ENCODE peak calls at places on chromosomes 5 and 9, in four cellular contexts. One of them, this sample, is unnamed.
A peak's percentile ranks its signal among the peaks of the same experiment; 100 is the strongest.

GRCh38 chr9:117021881-117022280 is 334.8 kb downstream of the TRIM32 start:
- DNase-seq in ascending aorta: no peak
- DNase-seq in IMR-90: no peak
- DNase-seq in CD4-positive, CD25-positive, alpha-beta regulatory T cell: no peak
- DNase-seq in this sample: no peak

GRCh38 chr5:159773062-159773924 is 143.0 kb upstream of the ADRA1B start:
- DNase-seq in ascending aorta: peak; percentile 95
- DNase-seq in IMR-90: peak; percentile 90
- DNase-seq in CD4-positive, CD25-positive, alpha-beta regulatory T cell: no peak
- DNase-seq in this sample: peak; percentile 84

GRCh38 chr9:529721-530120 is 311.8 kb upstream of the DMRT1 start:
- DNase-seq in ascending aorta: no peak
- DNase-seq in IMR-90: no peak
- DNase-seq in CD4-positive, CD25-positive, alpha-beta regulatory T cell: no peak
- DNase-seq in this sample: no peak

GRCh38 chr5:136028782-136029742 is at the start of gene TGFBI:
- DNase-seq in ascending aorta: peak; percentile 79
- DNase-seq in IMR-90: peak; percentile 67
- DNase-seq in CD4-positive, CD25-positive, alpha-beta regulatory T cell: no peak
- DNase-seq in this sample: no peak

GRCh38 chr9:98218562-98219363 is 26.3 kb upstream of the CORO2A start:
- DNase-seq in ascending aorta: no peak
- DNase-seq in IMR-90: peak; percentile 27
- DNase-seq in CD4-positive, CD25-positive, alpha-beta regulatory T cell: no peak
- DNase-seq in this sample: peak; percentile 48

GRCh38 chr5:79806741-79807140 is 117.1 kb downstream of the CMYA5 start:
- DNase-seq in ascending aorta: no peak
- DNase-seq in IMR-90: no peak
- DNase-seq in CD4-positive, CD25-positive, alpha-beta regulatory T cell: no peak
- DNase-seq in this sample: no peak

GRCh38 chr5:91141642-91142041 is 241.5 kb downstream of the ARRDC3 start:
- DNase-seq in ascending aorta: no peak
- DNase-seq in IMR-90: no peak
- DNase-seq in CD4-positive, CD25-positive, alpha-beta regulatory T cell: no peak
- DNase-seq in this sample: no peak

GRCh38 chr5:40572947-40573346 is 106.8 kb upstream of the PTGER4 start:
- DNase-seq in ascending aorta: no peak
- DNase-seq in IMR-90: peak; percentile 88
- DNase-seq in CD4-positive, CD25-positive, alpha-beta regulatory T cell: no peak
- DNase-seq in this sample: peak; percentile 18

GRCh38 chr5:157193699-157194424 is 13.2 kb downstream of the ITK start:
- DNase-seq in ascending aorta: no peak
- DNase-seq in IMR-90: no peak
- DNase-seq in CD4-positive, CD25-positive, alpha-beta regulatory T cell: peak; percentile 78
- DNase-seq in this sample: no peak

GRCh38 chr5:111691914-111692313 is 65.1 kb downstream of the NREP start:
- DNase-seq in ascending aorta: no peak
- DNase-seq in IMR-90: no peak
- DNase-seq in CD4-positive, CD25-positive, alpha-beta regulatory T cell: no peak
- DNase-seq in this sample: no peak

GRCh38 chr5:5341531-5342292 is 80.8 kb upstream of the ICE1 start:
- DNase-seq in ascending aorta: no peak
- DNase-seq in IMR-90: no peak
- DNase-seq in CD4-positive, CD25-positive, alpha-beta regulatory T cell: no peak
- DNase-seq in this sample: peak; percentile 58

GRCh38 chr5:38809388-38810359 is 36.1 kb upstream of the OSMR start:
- DNase-seq in ascending aorta: peak; percentile 86
- DNase-seq in IMR-90: peak; percentile 92
- DNase-seq in CD4-positive, CD25-positive, alpha-beta regulatory T cell: peak; percentile 9
- DNase-seq in this sample: peak; percentile 76

GRCh38 chr5:147534172-147534951 is 24.5 kb upstream of the DPYSL3 start:
- DNase-seq in ascending aorta: no peak
- DNase-seq in IMR-90: peak; percentile 77
- DNase-seq in CD4-positive, CD25-positive, alpha-beta regulatory T cell: no peak
- DNase-seq in this sample: peak; percentile 79

GRCh38 chr5:109053995-109054417 is 306.3 kb downstream of the FER start:
- DNase-seq in ascending aorta: no peak
- DNase-seq in IMR-90: peak; percentile 92
- DNase-seq in CD4-positive, CD25-positive, alpha-beta regulatory T cell: no peak
- DNase-seq in this sample: peak; percentile 76

GRCh38 chr5:8839361-8840055 is 706.4 kb downstream of the SEMA5A start:
- DNase-seq in ascending aorta: no peak
- DNase-seq in IMR-90: no peak
- DNase-seq in CD4-positive, CD25-positive, alpha-beta regulatory T cell: no peak
- DNase-seq in this sample: peak; percentile 37

GRCh38 chr9:106644661-106645060 is 218.3 kb upstream of the ZNF462 start:
- DNase-seq in ascending aorta: no peak
- DNase-seq in IMR-90: no peak
- DNase-seq in CD4-positive, CD25-positive, alpha-beta regulatory T cell: no peak
- DNase-seq in this sample: no peak

GRCh38 chr5:135034186-135034962 is at the start of gene PITX1:
- DNase-seq in ascending aorta: no peak
- DNase-seq in IMR-90: peak; percentile 69
- DNase-seq in CD4-positive, CD25-positive, alpha-beta regulatory T cell: no peak
- DNase-seq in this sample: no peak

GRCh38 chr5:133669472-133669871 is 57.1 kb upstream of the FSTL4 start:
- DNase-seq in ascending aorta: no peak
- DNase-seq in IMR-90: no peak
- DNase-seq in CD4-positive, CD25-positive, alpha-beta regulatory T cell: no peak
- DNase-seq in this sample: no peak

GRCh38 chr9:95785209-95785608 is 90.3 kb upstream of the ERCC6L2 start:
- DNase-seq in ascending aorta: no peak
- DNase-seq in IMR-90: peak; percentile 52
- DNase-seq in CD4-positive, CD25-positive, alpha-beta regulatory T cell: no peak
- DNase-seq in this sample: no peak

DNA sequence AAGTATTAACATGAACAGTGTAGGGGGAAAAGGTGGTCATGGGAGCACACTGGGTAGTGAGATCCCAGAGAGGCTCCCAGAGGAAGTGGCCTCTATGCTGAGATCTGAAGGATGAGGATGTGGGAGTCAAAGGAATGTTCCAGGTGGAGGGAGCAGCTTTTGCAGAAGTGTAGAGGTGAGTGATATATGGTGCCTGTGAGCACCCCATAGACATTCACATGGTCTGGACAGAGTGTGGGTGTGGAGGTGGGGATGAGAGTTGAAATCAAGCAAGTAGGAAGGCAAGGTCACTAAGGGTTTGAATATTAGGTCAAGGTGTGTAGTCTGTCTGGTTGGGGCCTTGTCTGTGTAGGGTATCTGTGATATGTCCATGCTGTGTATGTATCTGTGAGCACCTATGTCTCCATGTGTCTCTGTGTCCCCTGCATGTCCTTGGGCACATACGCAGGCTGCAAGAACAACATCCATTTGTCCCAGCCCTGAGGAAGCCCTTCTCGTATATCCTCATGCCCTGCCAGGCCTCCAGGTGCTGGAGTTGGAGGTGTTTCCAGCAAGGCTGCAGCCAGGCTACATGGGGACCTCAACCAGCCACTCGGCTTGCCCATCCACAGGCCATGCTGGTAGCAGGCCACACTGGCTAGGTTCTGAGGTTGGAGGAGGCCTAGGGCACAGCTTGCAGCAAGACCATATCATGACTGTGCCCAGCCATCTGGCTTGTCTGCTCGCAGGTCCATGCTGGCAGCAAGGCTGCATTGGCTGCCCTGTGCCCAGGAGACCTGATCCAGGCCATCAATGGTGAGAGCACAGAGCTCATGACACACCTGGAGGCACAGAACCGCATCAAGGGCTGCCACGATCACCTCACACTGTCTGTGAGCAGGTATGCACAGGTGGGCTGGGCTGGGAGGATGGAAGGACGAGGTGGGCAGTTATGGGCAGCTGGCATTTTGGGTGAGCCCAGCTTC is 4.7 kb downstream of the PDLIM4 start:
- DNase-seq in ascending aorta: peak; percentile 66
- DNase-seq in IMR-90: no peak
- DNase-seq in CD4-positive, CD25-positive, alpha-beta regulatory T cell: no peak
- DNase-seq in this sample: no peak
- H3K4me1 ChIP-seq in ascending aorta: peaks cover 61% of the 10 kb centered on the region
- H3K4me1 ChIP-seq in IMR-90: peaks cover 60% of the 10 kb centered on the region
- H3K4me1 ChIP-seq in CD4-positive, CD25-positive, alpha-beta regulatory T cell: no peaks in the 10 kb centered on the region
- H3K4me1 ChIP-seq in this sample: peaks cover 90% of the 10 kb centered on the region

GRCh38 chr5:139649082-139649991 is 1.2 kb downstream of the CXXC5 start:
- DNase-seq in ascending aorta: no peak
- DNase-seq in IMR-90: no peak
- DNase-seq in CD4-positive, CD25-positive, alpha-beta regulatory T cell: no peak
- DNase-seq in this sample: no peak

GRCh38 chr5:139646912-139647391 is 1.2 kb upstream of the CXXC5 start:
- DNase-seq in ascending aorta: peak; percentile 72
- DNase-seq in IMR-90: no peak
- DNase-seq in CD4-positive, CD25-positive, alpha-beta regulatory T cell: no peak
- DNase-seq in this sample: no peak

GRCh38 chr5:139646111-139646510 is 2.0 kb upstream of the CXXC5 start:
- DNase-seq in ascending aorta: peak; percentile 61
- DNase-seq in IMR-90: no peak
- DNase-seq in CD4-positive, CD25-positive, alpha-beta regulatory T cell: no peak
- DNase-seq in this sample: no peak

GRCh38 chr5:139648205-139649081 is at the start of gene CXXC5:
- DNase-seq in ascending aorta: peak; percentile 88
- DNase-seq in IMR-90: peak; percentile 83
- DNase-seq in CD4-positive, CD25-positive, alpha-beta regulatory T cell: peak; percentile 42
- DNase-seq in this sample: peak; percentile 83

GRCh38 chr5:139647406-139648204 is 544 bp upstream of the CXXC5 start:
- DNase-seq in ascending aorta: peak; percentile 59
- DNase-seq in IMR-90: no peak
- DNase-seq in CD4-positive, CD25-positive, alpha-beta regulatory T cell: no peak
- DNase-seq in this sample: no peak
- H3K4me1 ChIP-seq in ascending aorta: peaks cover 21% of the 10 kb centered on the region
- H3K4me1 ChIP-seq in IMR-90: peaks cover 11% of the 10 kb centered on the region
- H3K4me1 ChIP-seq in CD4-positive, CD25-positive, alpha-beta regulatory T cell: peaks cover 45% of the 10 kb centered on the region
- H3K4me1 ChIP-seq in this sample: peaks cover 26% of the 10 kb centered on the region

GRCh38 chr9:70506159-70506558 is 91.7 kb upstream of the KLF9 start:
- DNase-seq in ascending aorta: no peak
- DNase-seq in IMR-90: no peak
- DNase-seq in CD4-positive, CD25-positive, alpha-beta regulatory T cell: no peak
- DNase-seq in this sample: no peak
- H3K4me1 ChIP-seq in ascending aorta: peaks cover 44% of the 10 kb centered on the region
- H3K4me1 ChIP-seq in IMR-90: peaks cover 2% of the 10 kb centered on the region
- H3K4me1 ChIP-seq in CD4-positive, CD25-positive, alpha-beta regulatory T cell: no peaks in the 10 kb centered on the region
- H3K4me1 ChIP-seq in this sample: no peaks in the 10 kb centered on the region

DNA sequence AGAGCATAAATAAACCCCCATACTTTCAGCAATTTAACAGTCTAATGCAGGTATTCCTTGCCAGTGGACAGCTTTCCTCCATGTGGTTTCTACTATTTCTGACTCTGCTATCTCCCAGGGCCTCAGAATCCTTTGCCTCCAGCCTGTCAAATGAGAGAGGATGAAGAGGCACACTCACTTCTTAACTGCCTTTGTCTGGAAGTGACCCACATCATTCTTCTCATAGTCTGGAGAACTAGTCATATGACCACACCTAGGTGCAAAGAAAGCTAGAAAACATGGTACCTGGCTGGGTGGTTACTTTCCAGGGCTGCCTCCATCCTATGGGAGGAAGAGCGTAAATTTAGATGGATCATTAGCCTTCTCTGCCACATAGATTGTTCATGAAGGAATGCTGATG is 22.5 kb downstream of the PALM2AKAP2 start:
- DNase-seq in ascending aorta: no peak
- DNase-seq in IMR-90: no peak
- DNase-seq in CD4-positive, CD25-positive, alpha-beta regulatory T cell: no peak
- DNase-seq in this sample: no peak
- H3K4me1 ChIP-seq in ascending aorta: peaks cover 68% of the 10 kb centered on the region
- H3K4me1 ChIP-seq in IMR-90: peaks cover 20% of the 10 kb centered on the region
- H3K4me1 ChIP-seq in CD4-positive, CD25-positive, alpha-beta regulatory T cell: no peaks in the 10 kb centered on the region
- H3K4me1 ChIP-seq in this sample: peaks cover 29% of the 10 kb centered on the region

DNA sequence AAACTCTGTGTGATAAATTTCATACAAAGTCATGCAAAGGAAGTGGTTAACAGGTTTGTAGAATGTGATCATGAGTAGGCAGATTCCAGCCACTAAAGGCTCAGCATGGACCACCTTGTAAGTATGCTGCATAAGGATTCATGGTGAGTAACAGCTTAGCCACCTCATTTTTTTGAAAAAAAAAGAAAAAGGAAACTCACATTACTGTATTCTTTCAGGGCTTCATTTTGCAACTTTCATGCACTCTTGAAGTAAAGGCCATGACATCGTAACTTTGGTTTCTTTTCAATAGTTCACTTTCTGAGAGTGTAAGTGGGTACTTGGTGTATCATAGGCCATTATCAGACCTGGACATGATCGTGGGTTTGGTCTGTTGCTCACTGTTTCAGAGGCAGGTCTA is 175.1 kb downstream of the PCSK1 start:
- DNase-seq in ascending aorta: no peak
- DNase-seq in IMR-90: peak; percentile 91
- DNase-seq in CD4-positive, CD25-positive, alpha-beta regulatory T cell: no peak
- DNase-seq in this sample: peak; percentile 92
- H3K4me1 ChIP-seq in ascending aorta: peaks cover 27% of the 10 kb centered on the region
- H3K4me1 ChIP-seq in IMR-90: peaks cover 23% of the 10 kb centered on the region
- H3K4me1 ChIP-seq in CD4-positive, CD25-positive, alpha-beta regulatory T cell: no peaks in the 10 kb centered on the region
- H3K4me1 ChIP-seq in this sample: peaks cover 44% of the 10 kb centered on the region

GRCh38 chr5:172797800-172798199 is 26.8 kb upstream of the DUSP1 start:
- DNase-seq in ascending aorta: peak; percentile 65
- DNase-seq in IMR-90: no peak
- DNase-seq in CD4-positive, CD25-positive, alpha-beta regulatory T cell: no peak
- DNase-seq in this sample: no peak

GRCh38 chr5:172800088-172800551 is 29.1 kb upstream of the DUSP1 start:
- DNase-seq in ascending aorta: peak; percentile 86
- DNase-seq in IMR-90: peak; percentile 98
- DNase-seq in CD4-positive, CD25-positive, alpha-beta regulatory T cell: no peak
- DNase-seq in this sample: peak; percentile 90

GRCh38 chr5:172796306-172796705 is 25.3 kb upstream of the DUSP1 start:
- DNase-seq in ascending aorta: peak; percentile 62
- DNase-seq in IMR-90: no peak
- DNase-seq in CD4-positive, CD25-positive, alpha-beta regulatory T cell: no peak
- DNase-seq in this sample: no peak

GRCh38 chr5:172799416-172799815 is 28.4 kb upstream of the DUSP1 start:
- DNase-seq in ascending aorta: peak; percentile 58
- DNase-seq in IMR-90: no peak
- DNase-seq in CD4-positive, CD25-positive, alpha-beta regulatory T cell: no peak
- DNase-seq in this sample: no peak

GRCh38 chr5:172798422-172799215 is 27.6 kb upstream of the DUSP1 start:
- DNase-seq in ascending aorta: peak; percentile 92
- DNase-seq in IMR-90: peak; percentile 94
- DNase-seq in CD4-positive, CD25-positive, alpha-beta regulatory T cell: no peak
- DNase-seq in this sample: peak; percentile 94
- H3K4me1 ChIP-seq in ascending aorta: peaks cover 62% of the 10 kb centered on the region
- H3K4me1 ChIP-seq in IMR-90: peaks cover 49% of the 10 kb centered on the region
- H3K4me1 ChIP-seq in CD4-positive, CD25-positive, alpha-beta regulatory T cell: peaks cover 4% of the 10 kb centered on the region
- H3K4me1 ChIP-seq in this sample: peaks cover 71% of the 10 kb centered on the region

This sample was measured in astrocyte.